ENCODE peak calls at places on chromosomes 11 and 22, in four cellular contexts. W, P, Y and Q are unnamed samples.
A peak's percentile ranks its signal among the peaks of the same experiment; 100 is the strongest.

GRCh38 chr11:105100206-105100605 is 39.4 kb downstream of the CARD18 start:
- DNase-seq in W (no peak), P (no peak), Y (no peak), Q (no peak)

GRCh38 chr11:29435421-29435820 is 581.4 kb downstream of the KCNA4 start:
- DNase-seq in W (no peak), P (no peak), Y (no peak), Q (no peak)

GRCh38 chr11:118170231-118170630 is 6.2 kb downstream of the SCN2B start:
- DNase-seq in W (no peak), P (no peak), Y (no peak), Q (no peak)

GRCh38 chr11:16911658-16912057 is 102.6 kb downstream of the PLEKHA7 start:
- DNase-seq in W (no peak), P (no peak), Y (no peak), Q (no peak)

GRCh38 chr11:2096919-2097301 is 42.3 kb downstream of the IGF2 start:
- DNase-seq in W (no peak), P (no peak), Y (no peak), Q (no peak)

GRCh38 chr11:44519989-44520737 is 45.3 kb upstream of the CD82 start:
- DNase-seq in W (no peak), P (no peak), Y (no peak), Q (no peak)

GRCh38 chr22:42066133-42066761 is 4.4 kb downstream of the NAGA start:
- DNase-seq in W (no peak), P (no peak), Y (no peak), Q (no peak)

GRCh38 chr11:5507586-5508305 is 2.0 kb downstream of the UBQLN3 start:
- DNase-seq in W (no peak), P (no peak), Y (no peak), Q (no peak)

GRCh38 chr11:19576054-19576453 is 136.6 kb upstream of the NAV2 start:
- DNase-seq in W (no peak), P (no peak), Y (no peak), Q (no peak)

GRCh38 chr11:78100276-78101040 is 20.8 kb upstream of the NDUFC2 start:
- DNase-seq in W (no peak), P (no peak), Y (no peak), Q (no peak)

GRCh38 chr11:46738887-46739286 is 19.9 kb downstream of the F2 start:
- DNase-seq in W (no peak), P (no peak), Y (no peak), Q (no peak)

GRCh38 chr11:108224908-108225786 is 2.3 kb downstream of the ATM start:
- DNase-seq in W (no peak), P (no peak), Y (no peak), Q (no peak)

GRCh38 chr22:50180727-50181521 is 4.8 kb upstream of the TRABD start:
- DNase-seq in W (no peak), P (no peak), Y (no peak), Q (no peak)
- TF ChIP-seq SPI1 in W (no peak), P (no peak), Y (no peak), Q (no peak)

GRCh38 chr11:130070109-130070828 is 575 bp downstream of the APLP2 start:
- DNase-seq in W (peak; percentile 38), P (no peak), Y (peak; percentile 50), Q (no peak)

GRCh38 chr11:130068986-130069683 is 559 bp upstream of the APLP2 start:
- DNase-seq in W (no peak), P (no peak), Y (no peak), Q (peak; percentile 56)

GRCh38 chr11:130070829-130071205 is 1.1 kb downstream of the APLP2 start:
- DNase-seq in W (no peak), P (no peak), Y (no peak), Q (peak; percentile 55)

GRCh38 chr11:130069684-130070108 is at the start of gene APLP2:
- DNase-seq in W (peak; percentile 91), P (peak; percentile 75), Y (peak; percentile 97), Q (peak; percentile 94)

GRCh38 chr11:130071211-130071712 is 1.6 kb downstream of the APLP2 start:
- DNase-seq in W (no peak), P (no peak), Y (peak; percentile 38), Q (no peak)
- TF ChIP-seq SPI1 in W (no peak), P (no peak), Y (no peak), Q (no peak)

DNA sequence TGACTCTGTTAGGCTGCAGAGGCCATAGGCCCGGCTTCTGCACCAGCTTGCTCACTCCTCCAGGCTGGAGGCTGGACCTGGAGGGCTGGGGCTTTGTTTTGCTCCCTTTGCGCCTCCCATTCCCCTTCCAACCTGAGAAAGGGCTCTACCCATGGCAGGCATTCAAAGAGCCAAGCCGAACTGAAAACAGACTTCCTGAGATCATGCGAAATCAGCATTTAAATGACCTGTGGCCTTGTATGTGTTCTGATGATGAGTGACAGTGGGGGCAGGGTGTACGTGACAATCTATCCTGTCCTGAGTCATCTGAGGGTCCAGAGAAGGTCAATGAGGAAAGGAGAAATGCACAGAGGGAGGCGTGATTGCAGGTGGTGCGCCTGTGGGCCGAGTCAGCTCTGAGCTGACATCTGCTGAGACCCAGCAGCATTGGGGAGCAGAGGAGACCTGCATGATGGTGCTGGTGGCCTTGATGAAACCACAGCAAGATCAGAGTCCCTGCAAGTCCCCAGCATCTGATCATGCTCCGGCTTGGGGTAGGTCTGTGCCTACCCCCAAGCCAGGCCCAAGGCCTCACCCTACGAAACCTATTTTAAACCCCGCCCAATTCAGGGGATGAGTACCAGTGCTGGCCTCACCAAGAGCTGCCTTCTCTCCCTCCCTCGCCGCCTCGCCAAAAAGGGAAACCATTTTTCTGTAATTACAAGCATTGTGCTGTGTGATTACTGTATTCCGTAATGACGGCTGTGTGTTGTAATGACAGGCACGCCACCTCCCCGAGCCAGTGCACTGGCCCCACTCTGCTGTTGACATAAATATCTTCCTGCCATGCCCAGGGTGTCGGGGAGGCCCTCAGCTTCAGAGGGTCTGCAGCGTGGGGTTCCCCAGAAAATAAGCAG is 95.2 kb upstream of the ANO1 start:
- DNase-seq in W (no peak), P (no peak), Y (no peak), Q (no peak)
- TF ChIP-seq SPI1 in W (no peak), P (no peak), Y (no peak), Q (no peak)

GRCh38 chr11:64322925-64323260 is 5.0 kb downstream of the PRDX5 start:
- DNase-seq in W (no peak), P (no peak), Y (peak; percentile 42), Q (no peak)
- TF ChIP-seq SPI1 in W (no peak), P (no peak), Y (no peak), Q (no peak)

GRCh38 chr11:62708423-62709261 is 1.2 kb downstream of the GNG3 start:
- DNase-seq in W (no peak), P (no peak), Y (no peak), Q (no peak)
- TF ChIP-seq SPI1 in W (no peak), P (no peak), Y (no peak), Q (no peak)